ENCODE peak calls at places on chromosomes 4 and X, in six cellular contexts. Q, F, W, H, Z and J are unnamed samples.

GRCh38 chr4:138249132-138249531 is 7.0 kb upstream of the SLC7A11 start:
- DNase-seq in Q (no peak), F (no peak), W (no peak), H (no peak), Z (no peak), J (no peak)

GRCh38 chr4:185343726-185344581 is 51.8 kb downstream of the LRP2BP start:
- DNase-seq in Q (peak; percentile 66), F (peak; percentile 72), W (no peak), H (peak; percentile 77), Z (no peak), J (no peak)

GRCh38 chrX:68511255-68511654 is 12.4 kb downstream of the YIPF6 start:
- DNase-seq in Q (peak; percentile 56), F (peak; percentile 30), W (no peak), H (peak; percentile 35), Z (peak; percentile 38), J (no peak)

GRCh38 chr4:185134176-185134869 is 8.7 kb upstream of the SLC25A4 start:
- DNase-seq in Q (peak; percentile 68), F (no peak), W (no peak), H (no peak), Z (no peak), J (no peak)

GRCh38 chr4:22515888-22516541 is at the start of gene ADGRA3:
- DNase-seq in Q (peak; percentile 94), F (peak; percentile 38), W (peak; percentile 84), H (peak; percentile 71), Z (peak; percentile 81), J (peak; percentile 9)

GRCh38 chr4:37620174-37620573 is 66.0 kb downstream of the RELL1 start:
- DNase-seq in Q (no peak), F (no peak), W (no peak), H (no peak), Z (no peak), J (no peak)

GRCh38 chr4:53914313-53915016 is 149.9 kb downstream of the CHIC2 start:
- DNase-seq in Q (no peak), F (peak; percentile 93), W (no peak), H (no peak), Z (no peak), J (no peak)

GRCh38 chr4:148061795-148062194 is 329.9 kb downstream of the ARHGAP10 start:
- DNase-seq in Q (no peak), F (no peak), W (no peak), H (no peak), Z (no peak), J (no peak)

GRCh38 chr4:71140563-71140962 is 147.1 kb downstream of the DCK start:
- DNase-seq in Q (no peak), F (no peak), W (no peak), H (no peak), Z (no peak), J (no peak)

GRCh38 chr4:6222761-6223292 is 22.5 kb upstream of the JAKMIP1 start:
- DNase-seq in Q (peak; percentile 77), F (no peak), W (no peak), H (no peak), Z (no peak), J (no peak)

GRCh38 chr4:64385177-64385549 is 24.1 kb downstream of the TECRL start:
- DNase-seq in Q (no peak), F (no peak), W (peak; percentile 24), H (no peak), Z (no peak), J (no peak)

GRCh38 chr4:128986019-128986418 is 107.3 kb downstream of the SCLT1 start:
- DNase-seq in Q (no peak), F (no peak), W (no peak), H (no peak), Z (no peak), J (no peak)

GRCh38 chrX:53435997-53436396 is 1.8 kb upstream of the HSD17B10 start:
- DNase-seq in Q (peak; percentile 84), F (peak; percentile 53), W (peak; percentile 26), H (peak; percentile 62), Z (peak; percentile 65), J (no peak)

GRCh38 chrX:54248309-54248708 is 65.3 kb upstream of the FAM120C start:
- DNase-seq in Q (no peak), F (no peak), W (no peak), H (no peak), Z (no peak), J (no peak)

GRCh38 chr4:169810325-169811323 is 52.9 kb upstream of the HPF1 start:
- DNase-seq in Q (peak; percentile 64), F (peak; percentile 82), W (no peak), H (peak; percentile 28), Z (peak; percentile 47), J (no peak)

GRCh38 chrX:22959204-22959920 is 40.4 kb upstream of the DDX53 start:
- DNase-seq in Q (no peak), F (no peak), W (no peak), H (no peak), Z (no peak), J (no peak)

GRCh38 chr4:123488916-123489315 is 92.3 kb downstream of the SPRY1 start:
- DNase-seq in Q (no peak), F (peak; percentile 81), W (no peak), H (no peak), Z (no peak), J (no peak)

GRCh38 chrX:132226169-132226568 is 6.9 kb upstream of the RAP2C start:
- DNase-seq in Q (peak; percentile 7), F (no peak), W (no peak), H (no peak), Z (no peak), J (no peak)

GRCh38 chr4:17173300-17173699 is 274.9 kb upstream of the LDB2 start:
- DNase-seq in Q (no peak), F (no peak), W (no peak), H (no peak), Z (no peak), J (no peak)

GRCh38 chr4:8583655-8584025 is 3.4 kb downstream of the GPR78 start:
- DNase-seq in Q (no peak), F (no peak), W (no peak), H (no peak), Z (no peak), J (no peak)

GRCh38 chr4:150336676-150337412 is 245.1 kb upstream of the MAB21L2 start:
- DNase-seq in Q (no peak), F (no peak), W (no peak), H (no peak), Z (no peak), J (no peak)

GRCh38 chrX:111098874-111099273 is 2.9 kb downstream of the PAK3 start:
- DNase-seq in Q (peak; percentile 68), F (no peak), W (peak; percentile 23), H (peak; percentile 31), Z (peak; percentile 41), J (no peak)

GRCh38 chrX:41561045-41561444 is 113.9 kb downstream of the NYX start:
- DNase-seq in Q (no peak), F (peak; percentile 86), W (no peak), H (peak; percentile 31), Z (peak; percentile 45), J (no peak)

GRCh38 chrX:19744231-19744630 is 143.2 kb downstream of the SH3KBP1 start:
- DNase-seq in Q (no peak), F (no peak), W (no peak), H (no peak), Z (no peak), J (no peak)

GRCh38 chr4:10437735-10438134 is 19.5 kb downstream of the ZNF518B start:
- DNase-seq in Q (no peak), F (no peak), W (no peak), H (no peak), Z (no peak), J (no peak)

GRCh38 chr4:122313001-122313400 is 65.8 kb upstream of the ADAD1 start:
- DNase-seq in Q (no peak), F (no peak), W (no peak), H (no peak), Z (no peak), J (no peak)

GRCh38 chr4:122305853-122306252 is 73.0 kb upstream of the ADAD1 start:
- DNase-seq in Q (no peak), F (no peak), W (no peak), H (no peak), Z (no peak), J (no peak)

GRCh38 chr4:122309988-122310626 is 68.7 kb upstream of the ADAD1 start:
- DNase-seq in Q (no peak), F (no peak), W (no peak), H (no peak), Z (no peak), J (no peak)
- TF ChIP-seq CTCF in Q (peak; percentile 68), F (peak; percentile 39), W (peak; percentile 57), H (peak; percentile 56), Z (peak; percentile 42), J (peak; percentile 49)

DNA sequence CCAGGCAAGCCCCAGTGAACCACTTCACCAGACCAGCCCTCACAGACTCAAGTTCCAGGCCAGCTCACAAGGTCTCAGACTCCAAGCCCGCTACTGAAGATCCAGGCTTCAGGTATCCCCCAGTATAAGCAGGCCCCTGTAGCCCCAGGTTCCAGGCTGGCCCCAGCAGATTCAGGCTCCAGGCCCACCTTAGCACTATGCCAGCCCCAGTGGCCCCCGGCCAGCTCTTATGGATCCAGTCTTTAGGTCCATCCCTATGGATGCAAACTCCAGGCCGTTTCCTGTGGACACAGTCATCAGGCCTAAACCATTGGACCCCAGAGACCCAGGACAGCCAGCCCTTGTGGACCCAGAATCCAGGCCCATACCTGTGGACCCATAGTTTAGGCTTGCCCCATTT is 277.8 kb upstream of the MAGEB18 start:
- DNase-seq in Q (no peak), F (no peak), W (no peak), H (no peak), Z (no peak), J (no peak)
- H3K27ac ChIP-seq in Q (no peak overlapping the region), F (no peak overlapping the region), W (no peak overlapping the region), H (no peak overlapping the region), Z (no peak overlapping the region), J (no peak overlapping the region)

DNA sequence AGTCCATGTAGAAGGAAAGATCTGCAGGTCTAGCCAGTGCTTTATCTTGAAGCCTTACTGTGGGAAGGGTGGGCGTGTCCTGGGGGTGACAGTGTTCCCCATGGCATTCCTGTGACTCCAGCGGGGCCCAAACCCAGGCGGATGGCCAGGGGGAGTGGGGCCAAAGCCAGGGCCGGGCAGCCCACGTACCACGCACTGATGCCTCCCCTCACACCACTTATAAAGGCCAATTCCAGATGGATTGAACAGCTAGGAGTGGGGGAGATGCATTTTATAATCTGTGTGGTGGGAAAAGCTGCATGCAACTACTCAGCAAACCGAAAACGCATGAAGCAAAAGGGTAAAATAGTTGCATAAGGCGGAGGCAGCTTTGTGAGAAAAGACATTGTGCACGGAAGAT is 36.4 kb downstream of the NELFA start:
- DNase-seq in Q (no peak), F (no peak), W (no peak), H (no peak), Z (no peak), J (no peak)
- H3K36me3 ChIP-seq in Q (peaks cover 32% of the 10 kb centered on the region), F (peaks cover 10% of the 10 kb centered on the region), W (peaks cover 99% of the 10 kb centered on the region), H (no peaks in the 10 kb centered on the region), Z (no peaks in the 10 kb centered on the region), J (peaks cover 29% of the 10 kb centered on the region)

GRCh38 chr4:84573738-84574720 is 8.9 kb upstream of the CDS1 start:
- DNase-seq in Q (no peak), F (peak; percentile 44), W (no peak), H (no peak), Z (no peak), J (no peak)

GRCh38 chr4:84579410-84579791 is 3.5 kb upstream of the CDS1 start:
- DNase-seq in Q (no peak), F (no peak), W (no peak), H (no peak), Z (no peak), J (no peak)

GRCh38 chr4:84582988-84583870 is at the start of gene CDS1:
- DNase-seq in Q (peak; percentile 66), F (no peak), W (peak; percentile 31), H (peak; percentile 15), Z (peak; percentile 39), J (no peak)

GRCh38 chr4:84582302-84582987 is 482 bp upstream of the CDS1 start:
- DNase-seq in Q (peak; percentile 88), F (peak; percentile 53), W (peak; percentile 83), H (peak; percentile 90), Z (peak; percentile 98), J (peak; percentile 43)

GRCh38 chr4:84578540-84579409 is 4.2 kb upstream of the CDS1 start:
- DNase-seq in Q (peak; percentile 17), F (peak; percentile 72), W (no peak), H (no peak), Z (no peak), J (no peak)
- TF ChIP-seq CTCF in Q (peak; percentile 65), F (peak; percentile 83), W (peak; percentile 61), H (no peak), Z (peak; percentile 34), J (no peak)